ENCODE peak calls at places on chromosomes 11 and 22, in five cellular contexts. P is upper lobe of right lung, D is SJSA1, O is thyroid gland, X is H54. U is an unnamed sample.

GRCh38 chr22:35477911-35478582 is 62.6 kb upstream of the RASD2 start:
- DNase-seq in D (peak; percentile 67), X (peak; percentile 56), P (no peak), O (peak; percentile 59), U (peak; percentile 82)

GRCh38 chr11:104067534-104067933 is 31.1 kb downstream of the DDI1 start:
- DNase-seq in P (no peak), O (no peak), X (no peak), D (no peak), U (no peak)

GRCh38 chr11:59754859-59755700 is at the start of gene STX3:
- DNase-seq in O (peak; percentile 84), X (peak; percentile 82), P (peak; percentile 93), D (peak; percentile 89), U (peak; percentile 83)

GRCh38 chr11:94849836-94850235 is 81.7 kb downstream of the AMOTL1 start:
- DNase-seq in X (no peak), P (no peak), D (no peak), O (no peak), U (no peak)

GRCh38 chr11:129489254-129489653 is 113.6 kb downstream of the BARX2 start:
- DNase-seq in D (no peak), O (no peak), P (no peak), X (no peak), U (no peak)

GRCh38 chr11:8501838-8502237 is 92.2 kb downstream of the STK33 start:
- DNase-seq in O (no peak), X (no peak), P (no peak), D (no peak), U (no peak)

GRCh38 chr11:108796551-108796950 is 131.7 kb downstream of the DDX10 start:
- DNase-seq in P (no peak), D (no peak), O (no peak), X (no peak), U (no peak)

GRCh38 chr11:69864930-69865661 is 45.9 kb upstream of the FGF3 start:
- DNase-seq in O (no peak), X (no peak), P (no peak), D (no peak), U (no peak)

GRCh38 chr11:66856496-66857233 is at the start of gene LRFN4:
- DNase-seq in O (peak; percentile 56), D (peak; percentile 93), X (peak; percentile 70), P (peak; percentile 84), U (peak; percentile 53)

GRCh38 chr11:32200448-32200847 is 109.6 kb downstream of the RCN1 start:
- DNase-seq in D (no peak), P (no peak), O (no peak), X (no peak), U (peak; percentile 18)

GRCh38 chr11:35288817-35289541 is 130.4 kb downstream of the SLC1A2 start:
- DNase-seq in D (peak; percentile 82), X (peak; percentile 30), O (no peak), P (no peak), U (no peak)

GRCh38 chr11:76176463-76176862 is 29.8 kb downstream of the WNT11 start:
- DNase-seq in P (no peak), D (no peak), O (no peak), X (no peak), U (no peak)

GRCh38 chr22:31150615-31151014 is 9.4 kb upstream of the RNF185 start:
- DNase-seq in P (no peak), O (no peak), D (no peak), X (no peak), U (peak; percentile 3)

GRCh38 chr22:50027639-50028537 is 15.3 kb upstream of the IL17REL start:
- DNase-seq in D (no peak), O (peak; percentile 87), P (peak; percentile 74), X (no peak), U (peak; percentile 6)

GRCh38 chr11:104830080-104830479 is 68.2 kb downstream of the CASP12 start:
- DNase-seq in P (no peak), D (no peak), X (no peak), O (no peak), U (peak; percentile 44)

GRCh38 chr11:5363712-5364111 is 12.4 kb downstream of the OR51B6 start:
- DNase-seq in X (no peak), P (no peak), O (no peak), D (no peak), U (no peak)

GRCh38 chr22:29253561-29254282 is 14.1 kb downstream of the RHBDD3 start:
- DNase-seq in O (no peak), P (peak; percentile 52), D (no peak), X (no peak), U (peak; percentile 72)

GRCh38 chr22:40040927-40041326 is 46.2 kb downstream of the FAM83F start:
- DNase-seq in X (no peak), O (peak; percentile 84), P (peak; percentile 22), D (no peak), U (no peak)

GRCh38 chr11:61645179-61645868 is 34.9 kb upstream of the DAGLA start:
- DNase-seq in P (peak; percentile 86), X (no peak), D (no peak), O (peak; percentile 74), U (peak; percentile 96)

GRCh38 chr11:111691176-111691575 is 75.0 kb downstream of the PPP2R1B start:
- DNase-seq in D (no peak), O (no peak), P (no peak), X (no peak), U (no peak)

GRCh38 chr22:34055525-34056200 is 135.4 kb upstream of the LARGE1 start:
- DNase-seq in O (no peak), D (no peak), P (no peak), X (peak; percentile 1), U (peak; percentile 80)

GRCh38 chr11:134361241-134361640 is 29.5 kb downstream of the GLB1L2 start:
- DNase-seq in D (no peak), O (no peak), X (no peak), P (peak; percentile 51), U (no peak)

GRCh38 chr11:65872555-65873279 is at the start of gene EFEMP2:
- DNase-seq in O (peak; percentile 46), D (no peak), P (peak; percentile 82), X (no peak), U (no peak)

GRCh38 chr11:36361901-36362391 is 65.9 kb downstream of the PRR5L start:
- DNase-seq in X (peak; percentile 52), P (no peak), O (no peak), D (peak; percentile 92), U (no peak)